ENCODE peak calls at places on chromosomes 1 and 21, in five cellular contexts. O, U, T, B and N are unnamed samples.

GRCh38 chr1:235098547-235098946 is 30.1 kb downstream of the TOMM20 start:
- DNase-seq in B (no peak), U (no peak), T (no peak), O (no peak), N (no peak)

GRCh38 chr1:1893997-1894353 is 3.1 kb upstream of the GNB1 start:
- DNase-seq in O (no peak), T (no peak), U (no peak), B (no peak), N (no peak)

GRCh38 chr1:182460550-182460951 is 10.6 kb downstream of the RGSL1 start:
- DNase-seq in T (no peak), B (no peak), U (no peak), O (no peak), N (no peak)

GRCh38 chr1:174999926-175000696 is at the start of gene CACYBP:
- DNase-seq in T (peak; percentile 54), U (no peak), O (peak; percentile 67), B (peak; percentile 29), N (no peak)

GRCh38 chr1:19307804-19308508 is 4.0 kb downstream of the AKR7A2 start:
- DNase-seq in U (no peak), B (no peak), T (no peak), O (no peak), N (no peak)

GRCh38 chr1:198161718-198162090 is 4.9 kb downstream of the NEK7 start:
- DNase-seq in T (no peak), O (no peak), U (no peak), B (no peak), N (no peak)

GRCh38 chr1:189211742-189212141 is 1265.9 kb downstream of the BRINP3 start:
- DNase-seq in U (no peak), T (no peak), B (no peak), O (no peak), N (no peak)

GRCh38 chr1:154182342-154183044 is 9.4 kb downstream of the TPM3 start:
- DNase-seq in B (peak; percentile 39), T (peak; percentile 68), U (peak; percentile 71), O (peak; percentile 49), N (peak; percentile 62)

GRCh38 chr1:23913212-23913880 is at the start of gene CNR2:
- DNase-seq in T (no peak), U (no peak), B (no peak), O (no peak), N (no peak)

GRCh38 chr1:227778401-227778947 is 37.0 kb upstream of the PRSS38 start:
- DNase-seq in U (no peak), T (no peak), O (no peak), B (no peak), N (no peak)

GRCh38 chr1:241077386-241078147 is 279.4 kb downstream of the RGS7 start:
- DNase-seq in T (no peak), O (no peak), B (no peak), U (no peak), N (no peak)

GRCh38 chr1:228902781-228903572 is 167.7 kb downstream of the RHOU start:
- DNase-seq in U (no peak), B (peak; percentile 91), T (peak; percentile 22), O (no peak), N (no peak)

GRCh38 chr1:36982708-36983107 is 51.6 kb downstream of the GRIK3 start:
- DNase-seq in U (no peak), B (no peak), O (no peak), T (no peak), N (no peak)

GRCh38 chr1:238558156-238558555 is 667.4 kb upstream of the ZP4 start:
- DNase-seq in T (no peak), B (no peak), U (no peak), O (no peak), N (no peak)

GRCh38 chr1:190193508-190193907 is 284.2 kb downstream of the BRINP3 start:
- DNase-seq in U (no peak), B (no peak), T (no peak), O (no peak), N (no peak)

GRCh38 chr21:36804867-36805611 is 106.1 kb downstream of the SIM2 start:
- DNase-seq in B (no peak), T (no peak), O (no peak), U (no peak), N (no peak)

GRCh38 chr1:236702995-236703394 is 16.7 kb downstream of the ACTN2 start:
- DNase-seq in T (no peak), U (no peak), B (no peak), O (no peak), N (no peak)

GRCh38 chr1:21206117-21206516 is 29.4 kb upstream of the EIF4G3 start:
- DNase-seq in T (no peak), U (no peak), O (no peak), B (no peak), N (no peak)

GRCh38 chr1:54603241-54603640 is 20.1 kb downstream of the FAM151A start:
- DNase-seq in O (no peak), U (no peak), T (no peak), B (no peak), N (no peak)

GRCh38 chr1:207313131-207313530 is 8.3 kb upstream of the CD55 start:
- DNase-seq in B (no peak), O (no peak), U (no peak), T (no peak), N (no peak)

GRCh38 chr1:81978945-81979344 is 178.2 kb downstream of the ADGRL2 start:
- DNase-seq in T (no peak), O (no peak), U (no peak), B (no peak), N (no peak)

GRCh38 chr1:31431351-31431750 is 18.3 kb downstream of the SERINC2 start:
- DNase-seq in U (no peak), B (no peak), T (no peak), O (no peak), N (no peak)

GRCh38 chr1:218294531-218294930 is 9.4 kb downstream of the RRP15 start:
- DNase-seq in O (no peak), T (no peak), U (no peak), B (no peak), N (no peak)

GRCh38 chr1:7679873-7680790 is 91.0 kb upstream of the VAMP3 start:
- DNase-seq in B (no peak), O (no peak), T (peak; percentile 63), U (no peak), N (no peak)

GRCh38 chr1:58855351-58856165 is 71.7 kb upstream of the JUN start:
- DNase-seq in O (no peak), B (peak; percentile 61), U (no peak), T (no peak), N (no peak)

GRCh38 chr1:117905019-117905418 is 24.4 kb downstream of the GDAP2 start:
- DNase-seq in B (no peak), U (no peak), O (no peak), T (no peak), N (no peak)

GRCh38 chr1:17192394-17193221 is 12.3 kb upstream of the PADI1 start:
- DNase-seq in T (no peak), B (no peak), U (no peak), O (no peak), N (no peak)

GRCh38 chr1:32757213-32757895 is 54.8 kb upstream of the SYNC start:
- DNase-seq in T (no peak), U (no peak), O (no peak), B (no peak), N (no peak)

GRCh38 chr1:210049616-210050015 is 111.6 kb downstream of the SYT14 start:
- DNase-seq in T (no peak), U (no peak), B (no peak), O (no peak), N (no peak)

GRCh38 chr1:164704954-164705353 is 146.0 kb downstream of the PBX1 start:
- DNase-seq in B (no peak), U (no peak), O (no peak), T (no peak), N (no peak)

GRCh38 chr21:34129971-34130597 is 56.7 kb downstream of the MRPS6 start:
- DNase-seq in B (peak; percentile 18), U (no peak), O (no peak), T (peak; percentile 55), N (no peak)
- TF ChIP-seq TAF1 in B (no peak), U (no peak), O (no peak), T (no peak), N (no peak)

GRCh38 chr1:162561616-162562451 is at the start of gene UAP1:
- DNase-seq in B (no peak), T (peak; percentile 56), O (peak; percentile 24), U (no peak), N (peak; percentile 31)
- TF ChIP-seq POLR2A in B (peak; percentile 87), T (no peak), O (no peak), U (peak; percentile 95), N (peak; percentile 79)

GRCh38 chr21:45974073-45975016 is 7.2 kb upstream of the COL6A1 start:
- DNase-seq in B (no peak), O (peak; percentile 32), U (no peak), T (peak; percentile 78), N (peak; percentile 54)
- TF ChIP-seq TAF1 in B (no peak), O (no peak), U (no peak), T (peak; percentile 15), N (no peak)

GRCh38 chr1:102942324-102942723 is 166.0 kb downstream of the COL11A1 start:
- DNase-seq in U (no peak), B (no peak), O (no peak), T (no peak), N (no peak)
- TF ChIP-seq POLR2A in U (no peak), B (no peak), O (no peak), T (no peak), N (no peak)

GRCh38 chr1:65541865-65542264 is 121.4 kb downstream of the LEPR start:
- DNase-seq in U (no peak), O (no peak), B (no peak), T (no peak), N (no peak)

GRCh38 chr1:65541161-65541560 is 120.7 kb downstream of the LEPR start:
- DNase-seq in O (no peak), T (no peak), U (no peak), B (no peak), N (no peak)

GRCh38 chr1:65538664-65539063 is 118.2 kb downstream of the LEPR start:
- DNase-seq in O (no peak), B (no peak), T (no peak), U (no peak), N (no peak)

GRCh38 chr1:65538013-65538578 is 117.6 kb downstream of the LEPR start:
- DNase-seq in U (no peak), O (no peak), T (no peak), B (no peak), N (no peak)

GRCh38 chr1:65539272-65540131 is 119.0 kb downstream of the LEPR start:
- DNase-seq in U (no peak), T (no peak), O (no peak), B (no peak), N (no peak)
- TF ChIP-seq TAF1 in U (no peak), T (no peak), O (no peak), B (no peak), N (no peak)

GRCh38 chr1:43979261-43979527 is 184 bp downstream of the B4GALT2 start:
- DNase-seq in B (no peak), T (no peak), U (no peak), O (no peak), N (no peak)

GRCh38 chr1:43980255-43981134 is 1.5 kb downstream of the B4GALT2 start:
- DNase-seq in B (no peak), O (no peak), T (no peak), U (no peak), N (no peak)

GRCh38 chr1:43978551-43979260 is at the start of gene B4GALT2:
- DNase-seq in T (peak; percentile 75), B (peak; percentile 50), U (no peak), O (peak; percentile 83), N (peak; percentile 87)

GRCh38 chr1:43981135-43981491 is 2.1 kb downstream of the B4GALT2 start:
- DNase-seq in B (no peak), O (no peak), U (no peak), T (no peak), N (no peak)

GRCh38 chr1:43979528-43980254 is 681 bp downstream of the B4GALT2 start:
- DNase-seq in B (peak; percentile 37), U (no peak), O (no peak), T (peak; percentile 73), N (peak; percentile 71)
- TF ChIP-seq POLR2A in B (no peak), U (peak; percentile 71), O (no peak), T (no peak), N (peak; percentile 44)